ENCODE peak calls at places on chromosomes 3 and 15, in seven cellular contexts. S is CD4-positive, alpha-beta memory T cell; I is small intestine; J is psoas muscle; M is K562; V is IMR-90; N is neural progenitor cell. U is an unnamed sample. For H3K36me3 and H3K27me3, the result is how much of the 10 kb centered on the place peaks cover.

GRCh38 chr3:104908761-104909160 is 457.9 kb upstream of the ALCAM start:
- DNase-seq in V (no peak), I (no peak), M (no peak), N (no peak), J (no peak), S (no peak), U (no peak)

GRCh38 chr3:36945326-36945980 is 599 bp upstream of the TRANK1 start:
- DNase-seq in J (no peak), N (no peak), M (no peak), V (no peak), I (no peak), S (no peak), U (no peak)

GRCh38 chr3:6799264-6799915 is 61.5 kb upstream of the GRM7 start:
- DNase-seq in S (no peak), N (peak), J (no peak), I (peak), V (no peak), M (peak), U (peak)

GRCh38 chr15:87874896-87875661 is 381.5 kb downstream of the NTRK3 start:
- DNase-seq in I (no peak), N (peak), M (no peak), V (peak), J (no peak), S (no peak), U (peak)

GRCh38 chr15:65773386-65774111 is 18.5 kb downstream of the DENND4A start:
- DNase-seq in N (no peak), J (no peak), V (no peak), S (no peak), M (no peak), I (no peak), U (no peak)

GRCh38 chr3:182479766-182480336 is 313.5 kb upstream of the ATP11B start:
- DNase-seq in I (no peak), M (no peak), J (no peak), S (no peak), V (no peak), N (no peak), U (no peak)

GRCh38 chr15:68599560-68600071 is 20.8 kb downstream of the CORO2B start:
- DNase-seq in V (peak), J (no peak), N (peak), M (no peak), I (no peak), S (no peak), U (peak)

GRCh38 chr3:176919836-176920760 is 277.2 kb downstream of the TBL1XR1 start:
- DNase-seq in I (no peak), S (no peak), J (no peak), N (no peak), V (peak), M (peak), U (no peak)

GRCh38 chr3:142276780-142277179 is 51.4 kb upstream of the GK5 start:
- DNase-seq in I (no peak), S (no peak), N (no peak), M (no peak), J (no peak), V (peak), U (no peak)

GRCh38 chr3:126883241-126883640 is 99.7 kb upstream of the PLXNA1 start:
- DNase-seq in N (no peak), M (no peak), V (peak), I (no peak), J (peak), S (no peak), U (no peak)

GRCh38 chr15:25236143-25236860 is 202.5 kb downstream of the UBE3A start:
- DNase-seq in M (no peak), I (no peak), V (no peak), J (no peak), S (peak), N (no peak), U (no peak)

GRCh38 chr3:43649365-43649968 is 27.7 kb upstream of the ANO10 start:
- DNase-seq in S (no peak), N (peak), V (no peak), M (peak), J (no peak), I (peak), U (peak)

GRCh38 chr3:181794036-181794790 is 82.5 kb downstream of the SOX2 start:
- DNase-seq in M (no peak), N (peak), I (no peak), J (no peak), S (no peak), V (no peak), U (peak)

GRCh38 chr3:160154033-160154432 is 71.2 kb upstream of the C3orf80 start:
- DNase-seq in M (no peak), J (no peak), N (no peak), V (peak), S (no peak), I (no peak), U (no peak)

GRCh38 chr15:74978503-74978902 is 16.9 kb upstream of the SCAMP5 start:
- DNase-seq in N (no peak), I (no peak), J (no peak), V (peak), S (no peak), M (no peak), U (no peak)

GRCh38 chr3:194030372-194030771 is 105.6 kb upstream of the HES1 start:
- DNase-seq in M (no peak), N (no peak), V (no peak), J (no peak), I (peak), S (no peak), U (no peak)

GRCh38 chr3:69671082-69671952 is 67.9 kb upstream of the MITF start:
- DNase-seq in J (no peak), I (peak), V (peak), M (peak), S (no peak), N (peak), U (no peak)

GRCh38 chr3:126161309-126161708 is 19.1 kb downstream of the ALDH1L1 start:
- DNase-seq in V (no peak), I (no peak), S (no peak), J (no peak), M (no peak), N (no peak), U (no peak)

GRCh38 chr15:82832601-82833209 is 23.3 kb downstream of the WHAMM start:
- DNase-seq in J (no peak), N (no peak), S (no peak), I (no peak), V (peak), M (no peak), U (no peak)

GRCh38 chr15:91289324-91289723 is 189.3 kb downstream of the SV2B start:
- DNase-seq in I (no peak), M (peak), J (no peak), S (no peak), V (no peak), N (no peak), U (peak)

GRCh38 chr15:77296773-77297337 is 123.0 kb downstream of the PEAK1 start:
- DNase-seq in J (no peak), N (no peak), S (no peak), I (no peak), V (no peak), M (no peak), U (no peak)

GRCh38 chr3:63609834-63610233 is 42.6 kb upstream of the SNTN start:
- DNase-seq in J (no peak), N (no peak), S (no peak), I (no peak), M (no peak), V (no peak), U (no peak)

GRCh38 chr15:43239732-43240491 is 19.1 kb upstream of the EPB42 start:
- DNase-seq in V (no peak), S (no peak), J (no peak), M (peak), I (no peak), N (no peak), U (no peak)

GRCh38 chr3:124952456-124952855 is 17.9 kb upstream of the MUC13 start:
- DNase-seq in M (no peak), I (no peak), J (no peak), V (no peak), N (no peak), S (no peak), U (no peak)

GRCh38 chr3:42263354-42264346 is 2.3 kb downstream of the CCK start:
- DNase-seq in I (peak), S (no peak), M (no peak), J (no peak), V (no peak), N (peak), U (peak)

GRCh38 chr3:138317687-138318086 is 12.0 kb downstream of the NME9 start:
- DNase-seq in I (no peak), M (no peak), S (no peak), J (peak), V (no peak), N (no peak), U (no peak)

DNA sequence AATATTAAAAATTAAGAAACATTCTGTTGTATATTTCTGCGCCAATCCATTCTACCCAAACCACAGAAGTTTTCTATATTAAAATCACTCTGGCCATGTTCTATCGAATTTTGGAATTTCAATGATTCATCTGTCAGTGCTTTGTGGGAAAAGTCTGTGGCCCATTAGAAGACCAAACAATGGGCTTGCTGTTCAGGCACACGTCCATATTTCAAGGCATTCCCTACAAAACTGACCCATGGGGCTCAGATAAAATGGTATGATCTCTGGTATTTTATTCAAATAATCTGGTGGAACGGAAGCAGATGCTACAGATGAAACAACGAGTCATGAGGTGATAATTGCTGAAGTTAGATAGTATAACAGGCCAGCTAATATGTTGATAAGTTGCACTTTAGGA is 12.4 kb downstream of the NPHP3 start:
- DNase-seq in S (no peak), N (no peak), I (no peak), V (no peak), J (no peak), M (no peak), U (no peak)
- H3K36me3 ChIP-seq in S (under half), N (under half), I (under half), V (under half), J (half or more), M (under half), U (half or more)

GRCh38 chr15:89444855-89445254 is 51.5 kb downstream of the RHCG start:
- DNase-seq in N (peak), S (no peak), M (no peak), J (no peak), V (no peak), I (no peak), U (peak)
- H3K27me3 ChIP-seq in N (half or more), S (under half), M (half or more), J (under half), V (half or more), I (under half), U (under half)

GRCh38 chr3:49813497-49814174 is at the start of gene UBA7:
- DNase-seq in M (peak), S (no peak), J (peak), I (peak), N (no peak), V (peak), U (no peak)

GRCh38 chr3:49807427-49808114 is 4.5 kb downstream of the INKA1 start:
- DNase-seq in J (no peak), S (no peak), I (no peak), M (peak), V (no peak), N (no peak), U (no peak)

GRCh38 chr3:49812916-49813496 is 747 bp downstream of the UBA7 start:
- DNase-seq in J (no peak), I (peak), N (no peak), S (no peak), M (no peak), V (no peak), U (no peak)
- H3K4me3 ChIP-seq in J (peak), I (peak), N (no peak), S (peak), M (no peak), V (peak), U (no peak)

DNA sequence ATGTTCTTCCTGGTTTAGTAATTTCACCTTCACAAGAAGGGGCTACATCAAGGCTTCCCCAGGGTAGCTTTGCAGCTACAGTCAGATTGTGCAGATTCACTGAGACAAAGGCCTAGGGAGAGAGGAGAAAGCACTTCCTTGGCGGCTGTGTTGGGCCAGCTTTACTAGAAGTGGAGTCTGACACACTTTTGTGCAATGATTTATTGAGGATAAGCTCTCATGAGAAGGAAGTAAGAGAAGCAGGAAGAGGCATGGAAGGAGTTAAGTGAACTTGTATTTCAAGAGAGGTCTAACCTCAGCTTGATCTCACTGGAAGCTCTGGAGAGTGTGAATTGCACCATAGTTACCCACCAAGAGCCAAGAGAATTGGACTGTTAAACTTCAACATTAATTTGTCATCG is 78.9 kb downstream of the TGFBR2 start:
- DNase-seq in N (no peak), I (no peak), V (no peak), M (no peak), J (no peak), S (no peak), U (no peak)
- H3K36me3 ChIP-seq in N (under half), I (under half), V (under half), M (under half), J (under half), S (under half), U (half or more)

DNA sequence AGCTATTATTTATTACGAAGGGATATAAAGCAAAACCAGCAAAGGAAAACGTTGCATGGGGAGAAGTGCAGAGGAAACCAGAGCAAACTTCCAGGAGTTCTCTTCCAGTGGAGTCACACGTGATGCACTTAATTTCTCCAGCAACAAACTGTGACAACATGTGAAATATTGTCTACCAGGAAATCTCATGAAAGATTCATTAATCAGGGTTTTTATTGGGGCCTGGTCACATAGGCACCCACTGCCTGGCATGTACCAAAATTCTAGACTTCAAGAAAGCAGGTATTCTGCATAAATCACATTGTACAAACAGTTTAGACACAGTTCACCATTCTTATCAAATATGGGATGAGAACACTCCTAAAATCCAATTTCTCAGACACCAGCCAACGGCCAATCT is 5.4 kb upstream of the TFG start:
- DNase-seq in V (no peak), S (no peak), M (no peak), N (no peak), J (no peak), I (no peak), U (no peak)
- H3K27me3 ChIP-seq in V (under half), S (under half), M (under half), N (under half), J (under half), I (under half), U (under half)

U was measured in endodermal cell.